ENCODE peak calls at places on chromosomes 6 and 20, in five cellular contexts. H, R, M, V and S are unnamed samples.

GRCh38 chr20:63441777-63442493 is 30.5 kb downstream of the KCNQ2 start:
- DNase-seq in V (peak), H (no peak), M (no peak), R (peak), S (no peak)

GRCh38 chr6:154341876-154342275 is 14.7 kb downstream of the IPCEF1 start:
- DNase-seq in R (no peak), H (no peak), M (no peak), V (no peak), S (no peak)

GRCh38 chr6:53048431-53049195 is 16.6 kb upstream of the FBXO9 start:
- DNase-seq in V (no peak), M (no peak), H (no peak), R (no peak), S (no peak)

GRCh38 chr6:105781905-105782304 is 304.2 kb upstream of the PRDM1 start:
- DNase-seq in V (no peak), M (no peak), R (no peak), H (no peak), S (no peak)

GRCh38 chr20:49384437-49385434 is 97.7 kb downstream of the KCNB1 start:
- DNase-seq in H (peak), M (peak), R (no peak), V (peak), S (peak)

GRCh38 chr6:140554421-140554820 is 1180.0 kb upstream of the CITED2 start:
- DNase-seq in M (no peak), R (no peak), H (no peak), V (no peak), S (no peak)

GRCh38 chr20:56945057-56945456 is 316.0 kb downstream of the TFAP2C start:
- DNase-seq in V (no peak), M (no peak), R (no peak), H (no peak), S (no peak)

GRCh38 chr6:35047265-35048011 is 93.7 kb downstream of the TCP11 start:
- DNase-seq in R (no peak), V (no peak), H (no peak), M (no peak), S (peak)

GRCh38 chr20:10125757-10126156 is 91.0 kb downstream of the ANKEF1 start:
- DNase-seq in H (no peak), R (no peak), M (no peak), V (no peak), S (no peak)

GRCh38 chr6:108945686-108946158 is 97.5 kb downstream of the ARMC2 start:
- DNase-seq in V (peak), H (no peak), R (peak), M (peak), S (peak)

GRCh38 chr6:111592726-111593515 is 12.8 kb downstream of the TRAF3IP2 start:
- DNase-seq in R (no peak), V (no peak), H (no peak), M (no peak), S (no peak)

GRCh38 chr20:40463171-40463570 is 225.9 kb downstream of the MAFB start:
- DNase-seq in H (no peak), M (no peak), V (no peak), R (no peak), S (peak)

GRCh38 chr6:157556671-157557430 is 175.9 kb downstream of the ZDHHC14 start:
- DNase-seq in R (peak), H (no peak), V (no peak), M (no peak), S (peak)

GRCh38 chr6:168326294-168327261 is 7.0 kb upstream of the DACT2 start:
- DNase-seq in V (no peak), H (no peak), R (no peak), M (no peak), S (no peak)

GRCh38 chr20:24665741-24666191 is 196.3 kb downstream of the SYNDIG1 start:
- DNase-seq in M (no peak), V (no peak), R (no peak), H (no peak), S (no peak)

GRCh38 chr6:13668291-13668928 is 43.2 kb downstream of the RANBP9 start:
- DNase-seq in M (no peak), H (peak), R (no peak), V (no peak), S (no peak)

GRCh38 chr6:15337584-15337981 is 91.7 kb downstream of the JARID2 start:
- DNase-seq in R (no peak), V (no peak), H (no peak), M (no peak), S (no peak)

GRCh38 chr20:3689978-3690377 is 8.2 kb upstream of the ADAM33 start:
- DNase-seq in M (no peak), H (no peak), V (no peak), R (no peak), S (no peak)
- TF ChIP-seq POLR2A in M (no peak), H (no peak), V (no peak), R (no peak), S (no peak)

GRCh38 chr6:138795809-138796469 is at the start of gene ECT2L:
- DNase-seq in R (peak), M (peak), V (peak), H (no peak), S (peak)
- H3K4me3 ChIP-seq in R (peak), M (peak), V (peak), H (no peak), S (peak)

GRCh38 chr6:43262000-43262779 is 18.9 kb downstream of the TTBK1 start:
- DNase-seq in H (no peak), M (no peak), V (no peak), R (no peak), S (no peak)
- TF ChIP-seq CTCF in H (no peak), M (no peak), V (no peak), R (no peak), S (no peak)

GRCh38 chr6:31814677-31815024 is 432 bp downstream of the HSPA1L start:
- DNase-seq in M (peak), H (peak), V (peak), R (peak), S (peak)
- TF ChIP-seq POLR2A in M (peak), H (no peak), V (peak), R (peak), S (peak)

GRCh38 chr6:7138111-7138510 is 30.4 kb downstream of the RREB1 start:
- DNase-seq in H (no peak), R (no peak), V (no peak), M (no peak), S (no peak)
- H3K4me3 ChIP-seq in H (peak), R (no peak), V (no peak), M (no peak), S (no peak)

DNA sequence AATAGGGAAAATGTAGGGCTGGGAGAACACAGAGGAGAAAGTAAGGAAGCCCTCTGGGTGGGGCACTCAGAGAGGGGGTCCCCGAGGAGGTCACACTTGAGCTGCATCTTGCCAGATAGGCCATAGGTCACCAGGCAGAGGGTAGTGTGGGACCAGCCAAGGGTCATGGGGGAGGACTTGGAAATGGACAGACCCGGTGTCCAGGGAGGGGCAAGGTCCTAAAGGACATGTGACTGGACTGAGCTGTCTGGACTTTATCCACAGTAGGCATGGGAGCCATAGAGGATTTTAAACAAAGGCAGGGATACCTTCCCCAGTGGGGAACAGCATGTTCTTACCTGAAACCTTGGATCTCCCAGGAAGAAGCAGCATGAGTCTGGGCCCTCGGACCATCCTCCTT is 266.7 kb downstream of the LRFN2 start:
- DNase-seq in M (no peak), V (no peak), H (no peak), R (no peak), S (peak)
- TF ChIP-seq CTCF in M (no peak), V (no peak), H (no peak), R (no peak), S (no peak)

DNA sequence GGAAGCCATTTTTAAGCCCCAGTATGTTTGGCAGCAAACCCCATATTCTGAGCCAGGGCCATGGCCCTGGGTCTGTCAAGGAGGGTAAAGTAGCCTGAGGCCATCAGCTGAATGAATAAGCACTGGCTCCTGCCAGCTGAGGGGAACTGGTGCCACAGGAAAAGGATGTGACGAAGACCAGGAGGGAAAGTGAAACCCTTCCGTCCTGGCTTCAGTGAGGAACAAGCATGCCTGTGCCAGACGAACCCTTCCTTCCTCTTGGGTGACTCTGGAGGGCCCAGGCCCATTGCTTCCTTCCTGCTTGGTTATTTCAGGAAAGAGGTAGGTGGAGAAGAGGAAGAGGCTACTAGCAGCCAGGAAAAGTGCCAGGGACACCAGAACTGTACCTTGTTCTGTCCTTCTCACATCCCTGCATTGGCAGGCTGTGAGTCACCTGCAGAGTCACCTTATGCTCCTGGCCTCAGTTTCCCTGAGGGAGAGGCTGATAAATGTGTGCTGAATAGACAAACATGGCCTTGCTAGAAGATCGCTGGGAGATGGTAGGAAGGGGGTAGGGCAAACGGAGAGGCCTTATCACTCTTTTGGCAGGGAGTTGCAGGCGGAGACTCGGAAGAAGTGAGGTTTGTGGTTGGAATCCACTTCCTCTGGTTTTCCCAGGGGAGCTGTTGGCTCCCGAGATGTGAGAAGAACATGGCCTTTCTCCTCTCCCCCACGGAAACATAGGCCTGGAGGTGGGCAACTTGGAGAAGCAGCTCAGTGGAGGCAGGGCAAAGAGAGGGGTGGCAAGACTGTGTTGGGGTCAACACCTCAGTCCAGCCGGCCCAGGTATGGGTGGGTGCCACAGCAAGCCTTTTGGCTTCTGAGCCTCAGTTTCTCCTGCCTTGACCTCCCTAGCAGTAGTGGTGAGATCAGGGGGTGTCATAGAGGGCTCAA is 37.4 kb downstream of the COX4I2 start:
- DNase-seq in R (no peak), M (peak), H (peak), V (peak), S (peak)
- TF ChIP-seq POLR2A in R (no peak), M (no peak), H (peak), V (no peak), S (no peak)

GRCh38 chr6:163390770-163391169 is 23.7 kb upstream of the QKI start:
- DNase-seq in R (no peak), M (no peak), V (no peak), H (no peak), S (no peak)
- H3K4me3 ChIP-seq in R (no peak), M (no peak), V (no peak), H (no peak), S (no peak)